ENCODE peak calls at places on chromosomes 2 and 18, in nine cellular contexts. H is endodermal cell, N is uterus, L is tibial artery, S is body of pancreas, P is A549, M is mammary epithelial cell, E is PC-9, J is IMR-90. Q is an unnamed sample.

GRCh38 chr2:126635281-126635680 is 20.7 kb upstream of the GYPC start:
- DNase-seq in H (no peak), N (peak; percentile 23), L (no peak), S (peak; percentile 49), P (no peak), M (no peak), E (no peak), J (no peak), Q (no peak)

GRCh38 chr2:160041091-160041490 is 21.3 kb downstream of the PLA2R1 start:
- DNase-seq in H (no peak), N (no peak), L (no peak), S (no peak), P (no peak), M (no peak), E (no peak), J (no peak), Q (no peak)

GRCh38 chr2:70690846-70691245 is 77.2 kb downstream of the ADD2 start:
- DNase-seq in H (peak; percentile 36), N (no peak), L (peak; percentile 28), S (no peak), P (no peak), M (no peak), E (no peak), J (no peak), Q (no peak)

GRCh38 chr2:86518498-86518897 is 44.7 kb downstream of the CHMP3 start:
- DNase-seq in H (peak; percentile 46), N (no peak), L (no peak), S (peak; percentile 27), P (peak; percentile 32), M (peak; percentile 9), E (no peak), J (no peak), Q (peak; percentile 43)

GRCh38 chr2:158718851-158719250 is 76.3 kb upstream of the DAPL1 start:
- DNase-seq in H (no peak), N (no peak), L (no peak), S (no peak), P (no peak), M (no peak), E (no peak), J (no peak), Q (no peak)

GRCh38 chr2:65974067-65974723 is 460.7 kb upstream of the MEIS1 start:
- DNase-seq in H (no peak), N (no peak), L (no peak), S (no peak), P (peak; percentile 8), M (no peak), E (no peak), J (no peak), Q (no peak)

GRCh38 chr2:17300141-17300540 is 218.1 kb downstream of the RAD51AP2 start:
- DNase-seq in H (no peak), N (no peak), L (no peak), S (no peak), P (peak; percentile 31), M (peak; percentile 99), E (peak; percentile 98), J (peak; percentile 80), Q (no peak)

GRCh38 chr2:205776139-205776538 is 93.8 kb downstream of the NRP2 start:
- DNase-seq in H (peak; percentile 97), N (no peak), L (no peak), S (peak; percentile 82), P (peak; percentile 63), M (no peak), E (no peak), J (no peak), Q (no peak)

GRCh38 chr2:144449028-144449406 is 70.9 kb downstream of the ZEB2 start:
- DNase-seq in H (peak; percentile 81), N (no peak), L (peak; percentile 73), S (no peak), P (peak; percentile 7), M (no peak), E (no peak), J (no peak), Q (no peak)

GRCh38 chr18:63017977-63018376 is 301.6 kb downstream of the BCL2 start:
- DNase-seq in H (no peak), N (no peak), L (no peak), S (no peak), P (no peak), M (no peak), E (no peak), J (no peak), Q (no peak)

GRCh38 chr2:49619804-49620203 is 465.5 kb upstream of the FSHR start:
- DNase-seq in H (peak; percentile 58), N (no peak), L (no peak), S (no peak), P (peak; percentile 23), M (no peak), E (no peak), J (no peak), Q (no peak)

GRCh38 chr18:55706893-55707292 is 118.9 kb upstream of the TCF4 start:
- DNase-seq in H (no peak), N (no peak), L (no peak), S (no peak), P (no peak), M (peak; percentile 69), E (no peak), J (peak; percentile 92), Q (no peak)
- H3K4me1 ChIP-seq in H (no peaks in the 10 kb centered on the region), N (no peaks in the 10 kb centered on the region), L (no peaks in the 10 kb centered on the region), S (no peaks in the 10 kb centered on the region), P (no peaks in the 10 kb centered on the region), M (no peaks in the 10 kb centered on the region), E (no peaks in the 10 kb centered on the region), J (no peaks in the 10 kb centered on the region), Q (no peaks in the 10 kb centered on the region)

DNA sequence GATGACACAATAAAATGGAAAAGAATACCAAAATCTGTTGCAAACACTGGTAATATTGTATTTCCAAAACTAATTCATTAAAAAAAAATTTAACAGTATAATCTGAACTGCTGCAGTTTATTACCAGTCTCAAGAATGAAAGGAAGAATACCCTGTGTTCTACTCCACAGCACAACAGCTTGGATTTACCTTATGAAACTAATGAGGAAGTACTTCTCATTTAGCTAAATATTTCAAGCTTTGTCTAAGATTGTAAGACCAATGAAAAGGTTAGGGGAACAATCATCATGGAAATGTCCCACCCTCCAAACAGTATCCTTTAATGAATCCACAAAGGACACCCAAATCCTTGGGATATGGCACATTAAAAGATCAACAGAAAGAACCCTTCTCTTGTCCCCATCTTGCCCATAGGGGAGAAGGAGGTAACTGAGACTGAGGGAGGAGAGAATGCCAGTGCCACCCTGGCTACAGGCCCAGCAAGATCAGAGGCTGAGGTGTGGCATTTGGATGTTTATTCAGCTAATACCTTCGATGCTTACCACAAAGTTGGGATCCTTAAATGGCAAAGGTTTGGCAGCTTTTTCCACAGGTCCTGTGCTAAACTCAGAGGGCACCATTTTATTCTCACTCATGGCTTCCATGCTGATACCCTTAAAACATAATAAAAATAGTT is 17.7 kb downstream of the INO80C start:
- DNase-seq in H (no peak), N (no peak), L (no peak), S (no peak), P (peak; percentile 56), M (peak; percentile 41), E (peak; percentile 66), J (no peak), Q (no peak)
- H3K27ac ChIP-seq in H (no peak overlapping the region), N (no peak overlapping the region), L (peak overlapping the region; percentile 39), S (no peak overlapping the region), P (peak overlapping the region; percentile 91), M (peak overlapping the region; percentile 100), E (peak overlapping the region; percentile 97), J (no peak overlapping the region), Q (no peak overlapping the region)

DNA sequence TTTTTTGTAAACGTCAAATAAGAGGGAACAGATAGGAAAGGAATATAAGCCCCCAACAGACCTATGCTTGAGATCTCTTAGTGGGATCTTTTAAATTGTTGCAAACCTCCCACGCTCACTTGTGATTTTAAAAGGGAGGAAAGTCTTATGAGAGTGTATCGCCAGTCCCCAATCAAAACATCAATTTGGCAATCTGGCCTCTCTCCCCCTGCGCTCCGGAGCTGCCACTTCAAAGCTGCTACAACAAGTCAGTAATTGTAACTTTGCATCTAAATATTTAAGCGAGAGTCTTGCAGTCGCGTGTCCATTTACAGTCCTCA is 8.5 kb downstream of the PAX3 start:
- DNase-seq in H (peak; percentile 57), N (no peak), L (no peak), S (no peak), P (no peak), M (no peak), E (no peak), J (no peak), Q (no peak)
- H3K4me3 ChIP-seq in H (peak overlapping the region; percentile 31), N (no peak overlapping the region), L (no peak overlapping the region), S (no peak overlapping the region), P (no peak overlapping the region), M (no peak overlapping the region), E (no peak overlapping the region), J (no peak overlapping the region), Q (no peak overlapping the region)

DNA sequence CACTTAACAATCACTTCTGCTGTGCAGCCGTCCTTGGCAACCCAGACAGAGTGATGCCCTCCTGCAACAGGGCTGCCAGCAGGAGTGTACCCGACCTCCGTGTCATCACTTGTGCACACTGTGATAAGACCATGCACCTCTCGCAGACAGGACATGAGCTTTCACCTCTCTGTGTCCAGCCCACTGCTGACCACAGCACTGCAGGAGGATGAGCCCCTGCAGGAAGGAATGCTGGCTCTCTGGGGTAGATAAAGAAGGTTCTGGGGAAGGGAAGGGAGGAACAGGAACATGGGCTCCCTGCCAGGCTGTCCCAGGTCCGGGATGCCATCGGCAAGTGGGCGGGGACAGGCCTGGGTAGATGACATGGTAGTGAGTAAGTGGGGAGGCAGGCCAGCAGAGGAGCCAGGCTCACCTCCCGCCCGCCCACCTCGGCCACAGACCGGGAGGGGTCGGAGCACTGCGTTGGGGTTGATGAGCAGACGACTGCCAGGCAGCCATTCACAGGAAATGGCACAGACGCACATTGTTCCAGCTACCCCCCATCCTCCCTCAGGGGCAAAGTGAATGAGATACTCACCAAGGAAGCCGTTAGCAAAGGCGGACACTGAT is 18.6 kb upstream of the COL6A3 start:
- DNase-seq in H (peak; percentile 58), N (no peak), L (no peak), S (peak; percentile 46), P (peak; percentile 73), M (peak; percentile 99), E (peak; percentile 64), J (peak; percentile 93), Q (peak; percentile 58)
- H3K4me1 ChIP-seq in H (no peaks in the 10 kb centered on the region), N (peaks cover 9% of the 10 kb centered on the region), L (peaks cover 43% of the 10 kb centered on the region), S (peaks cover 10% of the 10 kb centered on the region), P (peaks cover 39% of the 10 kb centered on the region), M (peaks cover 54% of the 10 kb centered on the region), E (peaks cover 34% of the 10 kb centered on the region), J (peaks cover 32% of the 10 kb centered on the region), Q (peaks cover 94% of the 10 kb centered on the region)